ENCODE peak calls at places on chromosomes 5 and 9, in nine cellular contexts. B, C, T, H, G, S, A, L and I are unnamed samples.

GRCh38 chr9:93058357-93059096 is at the start of gene SUSD3:
- DNase-seq in B (no peak), C (peak), T (peak), H (peak), G (no peak), S (no peak), A (peak), L (no peak), I (peak)

GRCh38 chr9:6215562-6215961 is at the start of gene IL33:
- DNase-seq in B (no peak), C (no peak), T (no peak), H (no peak), G (no peak), S (peak), A (peak), L (no peak), I (peak)

GRCh38 chr9:126609711-126610388 is 3.9 kb upstream of the LMX1B start:
- DNase-seq in B (no peak), C (no peak), T (no peak), H (no peak), G (no peak), S (no peak), A (no peak), L (no peak), I (no peak)

GRCh38 chr5:159817262-159818029 is 98.8 kb upstream of the ADRA1B start:
- DNase-seq in B (no peak), C (no peak), T (no peak), H (no peak), G (peak), S (no peak), A (no peak), L (no peak), I (peak)

GRCh38 chr9:114202396-114202795 is 47.1 kb downstream of the COL27A1 start:
- DNase-seq in B (no peak), C (peak), T (no peak), H (no peak), G (no peak), S (no peak), A (no peak), L (no peak), I (no peak)

GRCh38 chr5:120415985-120416384 is 48.1 kb upstream of the PRR16 start:
- DNase-seq in B (no peak), C (no peak), T (no peak), H (no peak), G (no peak), S (no peak), A (no peak), L (peak), I (no peak)

GRCh38 chr9:69157751-69158466 is 16.2 kb upstream of the TJP2 start:
- DNase-seq in B (peak), C (no peak), T (no peak), H (no peak), G (peak), S (no peak), A (peak), L (no peak), I (peak)

GRCh38 chr5:206927-207536 is 10.9 kb downstream of the CCDC127 start:
- DNase-seq in B (no peak), C (no peak), T (no peak), H (no peak), G (no peak), S (no peak), A (no peak), L (no peak), I (no peak)

GRCh38 chr5:55650391-55650790 is 61.7 kb downstream of the SLC38A9 start:
- DNase-seq in B (peak), C (peak), T (no peak), H (no peak), G (peak), S (no peak), A (peak), L (no peak), I (peak)

GRCh38 chr9:5375091-5375490 is 35.4 kb upstream of the RLN1 start:
- DNase-seq in B (no peak), C (no peak), T (no peak), H (no peak), G (no peak), S (no peak), A (no peak), L (no peak), I (no peak)

GRCh38 chr5:127757576-127757975 is 54.4 kb downstream of the CCDC192 start:
- DNase-seq in B (peak), C (peak), T (no peak), H (peak), G (peak), S (peak), A (peak), L (no peak), I (peak)

GRCh38 chr5:159053216-159053615 is 46.5 kb downstream of the EBF1 start:
- DNase-seq in B (no peak), C (no peak), T (no peak), H (no peak), G (no peak), S (no peak), A (no peak), L (no peak), I (no peak)

GRCh38 chr5:110054240-110054639 is 364.5 kb downstream of the MAN2A1 start:
- DNase-seq in B (peak), C (peak), T (no peak), H (peak), G (peak), S (peak), A (peak), L (no peak), I (peak)

GRCh38 chr9:21549251-21549765 is 67.2 kb upstream of the IFNE start:
- DNase-seq in B (peak), C (no peak), T (no peak), H (no peak), G (peak), S (no peak), A (peak), L (no peak), I (peak)

GRCh38 chr5:93579561-93580386 is 1.2 kb downstream of the NR2F1-AS1 start:
- DNase-seq in B (peak), C (no peak), T (peak), H (no peak), G (peak), S (peak), A (peak), L (no peak), I (peak)

GRCh38 chr9:128903871-128904371 is 16.9 kb upstream of the PHYHD1 start:
- DNase-seq in B (peak), C (no peak), T (no peak), H (no peak), G (peak), S (no peak), A (no peak), L (no peak), I (peak)

GRCh38 chr9:76452839-76453238 is 6.1 kb upstream of the GCNT1 start:
- DNase-seq in B (no peak), C (no peak), T (no peak), H (no peak), G (peak), S (peak), A (no peak), L (no peak), I (peak)